ENCODE peak calls at places on chromosomes 4 and X, in nine cellular contexts. P is stomach, A is A549, K is Peyer's patch, B is GM12878, N is transverse colon, U is heart left ventricle, F is uterus, J is HCT116. X is an unnamed sample.
A peak's percentile ranks its signal among the peaks of the same experiment; 100 is the strongest.

GRCh38 chrX:46754450-46755075 is 4.4 kb downstream of the SLC9A7 start:
- DNase-seq in P (no peak), A (no peak), K (no peak), B (peak; percentile 75), N (no peak), U (no peak), F (no peak), J (no peak), X (no peak)

GRCh38 chrX:44954562-44954961 is 81.6 kb downstream of the KDM6A start:
- DNase-seq in P (no peak), A (no peak), K (no peak), B (no peak), N (no peak), U (no peak), F (no peak), J (no peak), X (no peak)

GRCh38 chrX:37834937-37835336 is 12.4 kb downstream of the DYNLT3 start:
- DNase-seq in P (no peak), A (no peak), K (no peak), B (no peak), N (no peak), U (no peak), F (no peak), J (no peak), X (no peak)

GRCh38 chrX:2397648-2398340 is 103.0 kb downstream of the DHRSX start:
- DNase-seq in P (no peak), A (no peak), K (no peak), B (no peak), N (no peak), U (no peak), F (no peak), J (peak; percentile 42), X (peak; percentile 12)

GRCh38 chr4:180280076-180280475 is 1963.1 kb upstream of the TENM3 start:
- DNase-seq in P (no peak), A (no peak), K (no peak), B (peak; percentile 31), N (no peak), U (no peak), F (no peak), J (no peak), X (no peak)

GRCh38 chr4:22607382-22607781 is 85.4 kb upstream of the GBA3 start:
- DNase-seq in P (peak; percentile 61), A (peak; percentile 8), K (peak; percentile 59), B (no peak), N (peak; percentile 56), U (peak; percentile 12), F (no peak), J (peak; percentile 54), X (peak; percentile 53)

GRCh38 chr4:2827874-2828751 is 15.5 kb upstream of the ADD1 start:
- DNase-seq in P (no peak), A (no peak), K (peak; percentile 40), B (no peak), N (no peak), U (no peak), F (no peak), J (no peak), X (no peak)

GRCh38 chr4:114225462-114225861 is 246.0 kb upstream of the ARSJ start:
- DNase-seq in P (no peak), A (no peak), K (no peak), B (no peak), N (no peak), U (no peak), F (no peak), J (no peak), X (no peak)

GRCh38 chr4:1593458-1593857 is 90.7 kb downstream of the FAM53A start:
- DNase-seq in P (no peak), A (no peak), K (no peak), B (no peak), N (no peak), U (no peak), F (no peak), J (no peak), X (no peak)

GRCh38 chr4:162506253-162506652 is 342.5 kb upstream of the FSTL5 start:
- DNase-seq in P (no peak), A (no peak), K (no peak), B (no peak), N (no peak), U (no peak), F (no peak), J (no peak), X (no peak)

GRCh38 chrX:69277961-69278795 is 112.9 kb upstream of the PJA1 start:
- DNase-seq in P (no peak), A (no peak), K (no peak), B (no peak), N (no peak), U (no peak), F (no peak), J (no peak), X (no peak)

GRCh38 chrX:150984164-150984824 is 1.2 kb downstream of the HMGB3 start:
- DNase-seq in P (no peak), A (no peak), K (no peak), B (no peak), N (no peak), U (no peak), F (no peak), J (no peak), X (no peak)

GRCh38 chrX:150980711-150981110 is 2.4 kb upstream of the HMGB3 start:
- DNase-seq in P (no peak), A (no peak), K (no peak), B (no peak), N (no peak), U (no peak), F (no peak), J (no peak), X (no peak)

GRCh38 chrX:150983526-150984163 is 510 bp downstream of the HMGB3 start:
- DNase-seq in P (no peak), A (no peak), K (no peak), B (no peak), N (no peak), U (no peak), F (no peak), J (no peak), X (no peak)

GRCh38 chrX:150982786-150983525 is at the start of gene HMGB3:
- DNase-seq in P (peak; percentile 86), A (peak; percentile 94), K (peak; percentile 91), B (peak; percentile 53), N (peak; percentile 88), U (peak; percentile 73), F (peak; percentile 62), J (peak; percentile 84), X (peak; percentile 92)

GRCh38 chrX:150982235-150982785 is 825 bp upstream of the HMGB3 start:
- DNase-seq in P (no peak), A (no peak), K (no peak), B (no peak), N (no peak), U (no peak), F (no peak), J (no peak), X (peak; percentile 23)
- TF ChIP-seq POLR2A in P (no peak), A (no peak), K (no peak), B (no peak), N (no peak), U (no peak), F (no peak), J (no peak), X (no peak)

GRCh38 chr4:169311643-169312365 is 41.0 kb upstream of the SH3RF1 start:
- DNase-seq in P (peak; percentile 33), A (peak; percentile 36), K (no peak), B (peak; percentile 30), N (no peak), U (peak; percentile 40), F (no peak), J (peak; percentile 66), X (peak; percentile 48)
- TF ChIP-seq CTCF in P (peak; percentile 58), A (peak; percentile 42), K (peak; percentile 52), B (peak; percentile 42), N (peak; percentile 45), U (peak; percentile 65), F (peak; percentile 12), J (peak; percentile 61), X (peak; percentile 60)

DNA sequence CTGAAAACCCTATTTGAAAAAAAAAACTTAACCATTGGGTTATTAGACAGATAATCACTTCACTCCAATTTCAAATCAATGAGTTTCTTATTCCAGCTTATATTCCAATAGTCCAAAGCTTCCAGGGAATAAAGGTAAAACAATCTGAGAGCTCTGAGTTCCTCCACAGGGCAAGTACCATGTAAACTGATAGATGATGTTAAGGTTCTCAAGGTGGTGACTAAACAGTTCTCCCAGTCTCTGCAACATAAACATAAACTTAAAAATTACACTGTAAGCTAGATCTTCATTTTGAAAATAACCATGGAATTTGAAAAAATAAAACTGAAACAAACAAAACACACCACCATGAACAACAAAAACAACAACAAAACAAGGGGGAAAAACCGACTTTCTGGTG is 22.3 kb upstream of the CD38 start:
- DNase-seq in P (no peak), A (no peak), K (no peak), B (no peak), N (no peak), U (no peak), F (no peak), J (no peak), X (no peak)
- H3K4me3 ChIP-seq in P (no peak overlapping the region), A (no peak overlapping the region), K (no peak overlapping the region), B (no peak overlapping the region), N (no peak overlapping the region), U (no peak overlapping the region), F (no peak overlapping the region), J (no peak overlapping the region), X (no peak overlapping the region)

GRCh38 chr4:181775298-181775697 is 467.9 kb upstream of the TENM3 start:
- DNase-seq in P (no peak), A (no peak), K (no peak), B (no peak), N (no peak), U (no peak), F (no peak), J (no peak), X (no peak)
- TF ChIP-seq POLR2A in P (no peak), A (no peak), K (no peak), B (no peak), N (no peak), U (no peak), F (no peak), J (no peak), X (no peak)